ENCODE peak calls at places on chromosomes 13 and 19, in seven cellular contexts. S is HTR-8/SVneo, W is smooth muscle cell of the brain vasculature, G is transverse colon, J is T-helper 2 cell, Q is activated T-cell treated with anti-CD3 and anti-CD28 coated beads for 1 hour, L is SHP77. I is an unnamed sample.

GRCh38 chr13:107764012-107764411 is 451.3 kb downstream of the LIG4 start:
- DNase-seq in S (no peak), L (no peak), G (no peak), W (no peak), J (no peak), Q (no peak), I (no peak)

GRCh38 chr13:97000295-97000925 is 6.1 kb upstream of the OXGR1 start:
- DNase-seq in S (no peak), W (no peak), Q (no peak), J (no peak), L (no peak), G (no peak), I (no peak)

GRCh38 chr19:7657047-7657779 is 11.6 kb upstream of the RETN start:
- DNase-seq in J (peak; percentile 28), Q (no peak), L (no peak), G (no peak), W (no peak), S (no peak), I (no peak)

GRCh38 chr13:57345526-57345925 is 178.5 kb downstream of the PRR20E start:
- DNase-seq in Q (no peak), J (no peak), S (no peak), G (no peak), L (no peak), W (no peak), I (no peak)

GRCh38 chr13:50149932-50150331 is 134.7 kb downstream of the KCNRG start:
- DNase-seq in J (no peak), L (peak; percentile 5), W (no peak), G (no peak), Q (no peak), S (no peak), I (no peak)

GRCh38 chr19:39506944-39507714 is 7.8 kb upstream of the SELENOV start:
- DNase-seq in W (no peak), G (no peak), Q (peak; percentile 22), L (peak; percentile 96), J (peak; percentile 28), S (peak; percentile 89), I (peak; percentile 44)

GRCh38 chr13:101053694-101054093 is 362.6 kb downstream of the NALCN start:
- DNase-seq in Q (no peak), W (no peak), S (no peak), J (no peak), G (no peak), L (no peak), I (no peak)

GRCh38 chr19:50909240-50910070 is 1.7 kb downstream of the KLK4 start:
- DNase-seq in L (peak; percentile 71), J (no peak), Q (no peak), W (no peak), S (no peak), G (peak; percentile 84), I (peak; percentile 63)

GRCh38 chr19:30852168-30852567 is 480.0 kb downstream of the ZNF536 start:
- DNase-seq in J (no peak), S (no peak), L (no peak), G (no peak), Q (no peak), W (no peak), I (no peak)

GRCh38 chr13:41546372-41547252 is 89.3 kb downstream of the RGCC start:
- DNase-seq in S (peak; percentile 33), J (no peak), L (no peak), Q (no peak), G (no peak), W (no peak), I (no peak)

GRCh38 chr19:49802836-49803528 is 10.1 kb downstream of the FUZ start:
- DNase-seq in G (no peak), W (no peak), J (no peak), L (peak; percentile 16), Q (no peak), S (no peak), I (no peak)

GRCh38 chr13:111961793-111962192 is 105.2 kb upstream of the SOX1 start:
- DNase-seq in J (no peak), L (no peak), Q (no peak), S (no peak), W (no peak), G (no peak), I (no peak)

GRCh38 chr13:25170554-25171107 is 1.5 kb downstream of the AMER2 start:
- DNase-seq in W (no peak), L (no peak), G (no peak), Q (no peak), S (no peak), J (no peak), I (peak; percentile 35)

GRCh38 chr19:2424686-2425621 is 2.4 kb downstream of the TIMM13 start:
- DNase-seq in L (no peak), Q (no peak), J (no peak), S (no peak), G (no peak), W (no peak), I (peak; percentile 61)

GRCh38 chr13:104086759-104087158 is 1020.5 kb upstream of the SLC10A2 start:
- DNase-seq in S (no peak), J (no peak), W (no peak), Q (no peak), L (no peak), G (no peak), I (no peak)

GRCh38 chr19:4597975-4598671 is 38.6 kb upstream of the SEMA6B start:
- DNase-seq in L (no peak), Q (peak; percentile 25), S (peak; percentile 69), J (peak; percentile 16), W (no peak), G (peak; percentile 40), I (no peak)

GRCh38 chr19:38686530-38686888 is 39.1 kb downstream of the ACTN4 start:
- DNase-seq in J (peak; percentile 80), W (no peak), L (no peak), G (peak; percentile 37), S (no peak), Q (no peak), I (no peak)